ENCODE peak calls at places on chromosomes 1 and 21, in five cellular contexts. C is IMR-90, S is spleen, W is lower lobe of right lung, Q is colonic mucosa. X is an unnamed sample. For H3K4me1, the result is how much of the 10 kb centered on the place peaks cover.

GRCh38 chr1:206030714-206031113 is 7.0 kb upstream of the CTSE start:
- DNase-seq in C (peak), S (peak), W (peak), Q (peak), X (peak)

GRCh38 chr1:32303997-32304622 is 12.2 kb downstream of the HDAC1 start:
- DNase-seq in C (peak), S (no peak), W (no peak), Q (no peak), X (no peak)

GRCh38 chr1:186094170-186094569 is 280.9 kb downstream of the TPR start:
- DNase-seq in C (peak), S (no peak), W (no peak), Q (no peak), X (no peak)

GRCh38 chr1:150072959-150073358 is 5.4 kb downstream of the VPS45 start:
- DNase-seq in C (peak), S (no peak), W (no peak), Q (no peak), X (no peak)

GRCh38 chr1:228424685-228425660 is 8.3 kb upstream of the TRIM17 start:
- DNase-seq in C (no peak), S (peak), W (no peak), Q (no peak), X (no peak)

GRCh38 chr1:93420400-93420799 is 27.5 kb upstream of the FNBP1L start:
- DNase-seq in C (no peak), S (no peak), W (no peak), Q (no peak), X (no peak)

GRCh38 chr1:159141584-159142518 is 29.6 kb upstream of the CADM3 start:
- DNase-seq in C (peak), S (no peak), W (no peak), Q (no peak), X (no peak)

GRCh38 chr1:93519196-93519825 is 71.4 kb downstream of the FNBP1L start:
- DNase-seq in C (peak), S (no peak), W (no peak), Q (no peak), X (no peak)

GRCh38 chr1:3072178-3072947 is 3.4 kb downstream of the PRDM16 start:
- DNase-seq in C (no peak), S (no peak), W (peak), Q (no peak), X (peak)

GRCh38 chr1:66300986-66301451 is 232.9 kb upstream of the SGIP1 start:
- DNase-seq in C (peak), S (no peak), W (no peak), Q (no peak), X (no peak)

GRCh38 chr1:30414851-30415165 is 308.6 kb downstream of the MATN1 start:
- DNase-seq in C (no peak), S (no peak), W (no peak), Q (no peak), X (no peak)

GRCh38 chr1:165436994-165437393 is 7.9 kb downstream of the RXRG start:
- DNase-seq in C (no peak), S (no peak), W (no peak), Q (no peak), X (peak)

GRCh38 chr1:23751050-23751814 is 8.0 kb downstream of the ELOA start:
- DNase-seq in C (peak), S (no peak), W (no peak), Q (peak), X (peak)

DNA sequence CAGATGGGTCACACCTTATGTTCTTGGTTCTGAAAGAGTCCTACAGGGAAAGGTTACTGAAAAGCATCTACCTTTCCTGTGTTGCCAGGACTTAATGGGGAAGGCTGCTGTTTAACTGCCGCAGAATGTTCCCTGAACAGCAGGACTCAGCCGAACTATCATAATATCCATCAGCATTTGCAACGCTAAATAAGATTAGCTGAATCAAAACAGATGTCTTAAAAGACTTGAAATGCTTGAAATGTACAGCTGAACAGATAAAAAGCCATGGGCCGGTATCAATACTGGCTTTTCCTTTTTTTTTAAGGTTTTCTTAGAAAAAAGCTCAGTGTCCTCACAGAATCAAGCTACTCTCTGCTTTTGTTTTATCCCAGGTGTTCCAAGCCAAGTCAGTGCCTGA is 19.7 kb upstream of the ATP13A2 start:
- DNase-seq in C (no peak), S (no peak), W (no peak), Q (no peak), X (no peak)
- H3K4me1 ChIP-seq in C (under half), S (under half), W (under half), Q (under half), X (under half)

DNA sequence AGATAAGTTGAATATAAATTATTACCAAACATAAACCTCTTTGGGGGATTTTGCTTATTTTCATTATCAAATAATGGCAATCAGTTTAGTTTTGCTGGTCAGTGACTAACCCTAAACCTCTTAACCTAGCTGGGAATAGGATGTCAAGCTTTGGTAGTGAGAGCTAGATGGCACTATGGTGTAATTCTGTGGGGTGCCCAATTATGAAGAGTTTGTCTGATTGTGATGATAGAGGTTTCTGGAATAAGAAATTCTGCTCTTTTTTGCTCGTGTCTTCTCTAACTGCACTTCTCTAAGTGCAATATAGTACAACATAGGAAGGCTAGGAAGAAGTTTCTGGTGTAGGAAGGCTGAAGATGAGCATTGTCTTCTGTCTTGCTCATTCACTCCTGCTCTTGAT is 59.8 kb downstream of the XCL1 start:
- DNase-seq in C (no peak), S (no peak), W (no peak), Q (no peak), X (no peak)
- H3K27ac ChIP-seq in C (no peak), S (no peak), W (peak), Q (no peak), X (peak)

DNA sequence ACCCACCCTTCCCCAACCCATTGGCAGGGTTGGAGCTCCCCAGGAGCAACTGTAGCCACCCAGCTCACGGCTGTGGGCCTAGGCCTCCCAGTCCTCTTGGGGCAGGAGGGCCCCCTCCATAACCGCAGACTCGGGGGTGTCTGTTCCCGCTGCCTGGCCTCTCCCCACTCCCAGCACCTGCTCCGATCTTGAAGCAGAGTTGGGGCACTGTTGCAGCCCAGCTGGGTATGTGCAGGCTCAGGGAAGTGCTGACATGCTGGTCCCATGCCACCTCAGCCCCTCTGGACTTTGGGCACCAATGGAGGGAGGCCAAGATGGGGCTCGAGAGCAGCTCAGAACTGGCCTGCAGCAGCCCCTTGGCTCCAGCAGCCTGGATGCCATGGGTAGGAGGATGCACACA is 54.8 kb upstream of the KRTAP11-1 start:
- DNase-seq in C (no peak), S (no peak), W (no peak), Q (no peak), X (no peak)
- H3K4me3 ChIP-seq in C (no peak), S (no peak), W (no peak), Q (no peak), X (no peak)

GRCh38 chr1:53114090-53114489 is 28.3 kb downstream of the SLC1A7 start:
- DNase-seq in C (no peak), S (no peak), W (no peak), Q (no peak), X (no peak)

GRCh38 chr1:53114581-53115400 is 27.6 kb downstream of the SLC1A7 start:
- DNase-seq in C (no peak), S (no peak), W (no peak), Q (no peak), X (no peak)

GRCh38 chr1:53116307-53116810 is 26.1 kb downstream of the SLC1A7 start:
- DNase-seq in C (no peak), S (no peak), W (no peak), Q (no peak), X (no peak)

GRCh38 chr1:53116933-53117332 is 25.5 kb downstream of the SLC1A7 start:
- DNase-seq in C (no peak), S (no peak), W (no peak), Q (no peak), X (no peak)

GRCh38 chr1:53115403-53116306 is 26.8 kb downstream of the SLC1A7 start:
- DNase-seq in C (peak), S (no peak), W (no peak), Q (no peak), X (no peak)
- H3K4me1 ChIP-seq in C (under half), S (under half), W (under half), Q (under half), X (under half)

DNA sequence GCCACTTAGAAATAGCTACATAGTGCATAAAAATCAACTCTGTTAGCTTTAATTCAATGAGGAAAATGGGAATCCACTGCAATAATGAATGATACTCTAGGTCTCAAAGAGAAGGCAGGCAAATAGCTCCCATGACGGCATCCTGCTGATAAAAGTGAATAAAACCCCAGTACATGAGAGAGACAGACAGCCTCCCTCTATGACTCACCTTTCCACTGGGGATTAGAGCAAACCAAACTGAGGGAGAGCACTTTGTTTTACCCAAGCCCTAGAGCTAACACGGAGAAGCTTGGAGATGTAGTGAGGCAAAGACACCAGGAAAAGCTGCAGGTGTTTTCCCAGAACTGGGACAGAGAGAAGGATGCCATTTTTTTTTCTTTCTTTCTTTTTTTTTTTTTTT is 621.9 kb downstream of the LRRIQ3 start:
- DNase-seq in C (no peak), S (no peak), W (no peak), Q (no peak), X (no peak)
- H3K27ac ChIP-seq in C (no peak), S (no peak), W (no peak), Q (no peak), X (no peak)

GRCh38 chr21:45285266-45285931 is 2.3 kb downstream of the POFUT2 start:
- DNase-seq in C (no peak), S (peak), W (peak), Q (no peak), X (no peak)

GRCh38 chr21:45289134-45289533 is 1.4 kb upstream of the POFUT2 start:
- DNase-seq in C (no peak), S (no peak), W (no peak), Q (no peak), X (no peak)

GRCh38 chr21:45287438-45288391 is at the start of gene POFUT2:
- DNase-seq in C (peak), S (peak), W (peak), Q (peak), X (peak)

GRCh38 chr21:45288441-45288841 is 746 bp upstream of the POFUT2 start:
- DNase-seq in C (no peak), S (no peak), W (no peak), Q (no peak), X (no peak)

GRCh38 chr21:45286671-45287437 is 841 bp downstream of the POFUT2 start:
- DNase-seq in C (peak), S (peak), W (peak), Q (no peak), X (no peak)
- H3K4me3 ChIP-seq in C (peak), S (peak), W (peak), Q (peak), X (no peak)

GRCh38 chr1:246274191-246274590 is 232.9 kb downstream of the SMYD3 start:
- DNase-seq in C (no peak), S (no peak), W (no peak), Q (no peak), X (no peak)
- H3K4me1 ChIP-seq in C (under half), S (under half), W (under half), Q (under half), X (under half)

DNA sequence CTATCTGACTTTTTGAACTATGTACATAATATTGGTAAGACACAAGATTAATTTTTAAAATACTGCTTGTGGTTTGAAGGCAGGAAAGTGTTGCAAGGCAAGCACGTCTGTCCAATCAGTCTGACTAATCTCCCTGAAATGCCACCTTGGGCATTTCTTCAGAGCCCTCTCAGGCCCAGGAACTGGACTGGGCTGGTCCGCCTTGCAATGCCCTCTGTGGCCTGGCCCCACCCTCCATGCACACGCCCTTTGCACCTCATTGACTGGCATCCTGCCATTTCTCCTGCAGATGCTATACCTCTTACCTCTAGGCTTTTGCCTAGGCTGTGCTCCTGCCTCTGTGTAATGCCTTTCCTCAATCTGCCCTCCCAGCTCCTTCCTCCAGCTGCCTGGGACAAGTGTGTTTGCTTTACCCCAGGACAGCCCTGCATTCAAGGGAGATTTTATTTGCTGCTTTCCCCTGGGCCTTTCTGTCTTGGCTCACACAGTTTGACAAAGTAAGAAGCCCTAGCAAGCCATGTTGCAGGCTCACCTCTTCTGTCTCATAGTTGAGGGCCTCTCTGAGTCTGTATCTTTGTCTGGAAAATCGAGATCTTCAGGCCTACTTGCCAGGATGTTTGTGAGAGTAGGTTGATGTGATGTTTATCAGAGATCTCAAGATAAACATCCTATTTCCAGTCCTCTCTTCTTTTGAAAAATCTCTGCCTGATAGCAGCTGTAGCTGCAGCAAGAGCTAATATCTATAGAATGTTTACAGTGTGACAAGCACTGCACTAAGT is 149.2 kb upstream of the JUN start:
- DNase-seq in C (peak), S (no peak), W (peak), Q (peak), X (peak)
- H3K27ac ChIP-seq in C (peak), S (no peak), W (peak), Q (peak), X (peak)

GRCh38 chr1:98054367-98054701 is 133.5 kb upstream of the DPYD start:
- DNase-seq in C (no peak), S (no peak), W (no peak), Q (no peak), X (no peak)
- H3K4me3 ChIP-seq in C (peak), S (peak), W (peak), Q (peak), X (no peak)